ENCODE peak calls at places on chromosomes 2 and 18, in nine cellular contexts. F, H, J, O, K, B, T, Z and X are unnamed samples.

GRCh38 chr2:188383158-188383557 is 91.5 kb downstream of the GULP1 start:
- DNase-seq in F (no peak), H (peak; percentile 25), J (no peak), O (no peak), K (no peak), B (peak; percentile 27), T (no peak), Z (no peak), X (no peak)

GRCh38 chr2:224410946-224411561 is 9.1 kb upstream of the FAM124B start:
- DNase-seq in F (no peak), H (peak; percentile 50), J (no peak), O (no peak), K (no peak), B (peak; percentile 62), T (no peak), Z (no peak), X (no peak)

GRCh38 chr2:151842830-151843668 is 14.8 kb upstream of the ARL5A start:
- DNase-seq in F (no peak), H (no peak), J (no peak), O (no peak), K (no peak), B (no peak), T (no peak), Z (no peak), X (no peak)

GRCh38 chr2:8296340-8296739 is 385.5 kb upstream of the ID2 start:
- DNase-seq in F (no peak), H (no peak), J (no peak), O (no peak), K (no peak), B (no peak), T (no peak), Z (no peak), X (no peak)

GRCh38 chr2:202378001-202378400 is 1.9 kb downstream of the BMPR2 start:
- DNase-seq in F (no peak), H (peak; percentile 28), J (no peak), O (no peak), K (no peak), B (peak; percentile 17), T (no peak), Z (no peak), X (no peak)

GRCh38 chr2:215635788-215636139 is 199.9 kb upstream of the FN1 start:
- DNase-seq in F (no peak), H (peak; percentile 65), J (no peak), O (no peak), K (no peak), B (peak; percentile 83), T (no peak), Z (no peak), X (no peak)

GRCh38 chr2:1759611-1759930 is 15.3 kb upstream of the PXDN start:
- DNase-seq in F (no peak), H (no peak), J (no peak), O (no peak), K (peak; percentile 62), B (no peak), T (no peak), Z (no peak), X (no peak)

GRCh38 chr2:39059366-39059952 is 61.4 kb downstream of the SOS1 start:
- DNase-seq in F (no peak), H (peak; percentile 76), J (peak; percentile 14), O (no peak), K (no peak), B (peak; percentile 65), T (no peak), Z (no peak), X (peak; percentile 41)

GRCh38 chr2:177029501-177029900 is 183.1 kb upstream of the HNRNPA3 start:
- DNase-seq in F (no peak), H (no peak), J (no peak), O (no peak), K (no peak), B (no peak), T (no peak), Z (peak; percentile 27), X (no peak)

GRCh38 chr2:157898591-157898996 is 22.5 kb upstream of the ACVR1 start:
- DNase-seq in F (no peak), H (peak; percentile 88), J (no peak), O (peak; percentile 52), K (no peak), B (peak; percentile 95), T (no peak), Z (no peak), X (no peak)

GRCh38 chr2:107133412-107133811 is 247.4 kb upstream of the ST6GAL2 start:
- DNase-seq in F (no peak), H (no peak), J (no peak), O (no peak), K (no peak), B (no peak), T (no peak), Z (no peak), X (no peak)

GRCh38 chr2:220101902-220102301 is 474.5 kb downstream of the SLC4A3 start:
- DNase-seq in F (no peak), H (no peak), J (no peak), O (no peak), K (no peak), B (no peak), T (no peak), Z (no peak), X (no peak)

GRCh38 chr18:63025251-63025710 is 294.3 kb downstream of the BCL2 start:
- DNase-seq in F (no peak), H (no peak), J (no peak), O (no peak), K (no peak), B (peak; percentile 10), T (peak; percentile 19), Z (peak; percentile 39), X (peak; percentile 7)

GRCh38 chr2:39313575-39313974 is 69.8 kb upstream of the CDKL4 start:
- DNase-seq in F (no peak), H (peak; percentile 52), J (no peak), O (no peak), K (no peak), B (peak; percentile 54), T (no peak), Z (no peak), X (no peak)

GRCh38 chr2:20994130-20994529 is 49.7 kb downstream of the APOB start:
- DNase-seq in F (no peak), H (no peak), J (no peak), O (no peak), K (no peak), B (no peak), T (no peak), Z (no peak), X (no peak)

GRCh38 chr18:12038082-12038660 is 55.5 kb upstream of the ANKRD62 start:
- DNase-seq in F (no peak), H (no peak), J (no peak), O (no peak), K (peak; percentile 79), B (peak; percentile 43), T (no peak), Z (peak; percentile 38), X (no peak)

GRCh38 chr2:209468796-209469325 is 45.0 kb downstream of the MAP2 start:
- DNase-seq in F (no peak), H (no peak), J (no peak), O (no peak), K (no peak), B (no peak), T (no peak), Z (no peak), X (no peak)

GRCh38 chr2:157538073-157538472 is 90.6 kb downstream of the ACVR1C start:
- DNase-seq in F (no peak), H (no peak), J (no peak), O (no peak), K (no peak), B (no peak), T (no peak), Z (no peak), X (no peak)

GRCh38 chr18:5488844-5489243 is 55.0 kb downstream of the EPB41L3 start:
- DNase-seq in F (no peak), H (peak; percentile 6), J (no peak), O (no peak), K (no peak), B (peak; percentile 48), T (no peak), Z (no peak), X (no peak)

GRCh38 chr2:1864301-1864980 is 120.1 kb upstream of the PXDN start:
- DNase-seq in F (no peak), H (no peak), J (no peak), O (no peak), K (no peak), B (no peak), T (no peak), Z (no peak), X (no peak)

DNA sequence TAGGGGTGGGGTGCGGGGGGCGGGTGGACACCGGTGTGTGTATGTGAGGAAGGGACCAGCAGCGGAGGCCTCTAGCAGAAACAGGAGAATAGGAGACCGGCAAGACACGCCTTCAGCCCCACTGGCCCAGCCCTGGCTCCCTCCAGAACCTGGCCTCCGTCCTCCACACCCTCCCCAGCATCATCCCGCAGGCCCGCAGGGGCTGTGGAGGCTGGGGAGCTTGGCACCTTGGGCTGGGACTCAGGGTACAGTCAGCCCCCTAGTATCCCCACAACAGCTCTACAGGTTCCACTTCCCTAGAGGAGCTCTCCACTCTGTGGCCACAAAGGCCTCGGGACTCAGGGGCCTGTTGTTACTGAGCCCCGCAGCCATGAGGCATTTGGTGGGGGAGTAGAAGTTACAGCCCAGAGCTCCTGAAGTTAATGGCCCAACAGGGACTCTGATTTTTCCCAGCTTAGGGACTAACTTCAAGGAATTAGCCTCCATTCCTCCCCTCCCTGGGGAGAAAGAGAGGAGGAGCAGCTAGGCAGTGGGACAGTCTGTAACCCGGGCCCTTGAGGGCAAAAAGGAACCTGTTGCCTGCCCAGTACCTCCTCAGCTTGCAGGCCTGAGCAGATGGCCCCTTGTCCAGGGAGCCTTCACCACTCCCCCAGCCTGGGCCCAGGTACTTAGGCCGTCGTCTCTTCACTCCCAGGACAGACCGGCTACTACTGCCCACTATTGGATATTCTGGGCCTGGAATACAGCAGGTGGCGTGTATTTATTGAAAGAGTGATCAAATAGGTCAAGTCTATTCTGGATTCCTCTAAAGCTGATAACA is 20.0 kb downstream of the SH2D6 start:
- DNase-seq in F (peak; percentile 77), H (no peak), J (peak; percentile 31), O (no peak), K (peak; percentile 74), B (no peak), T (no peak), Z (no peak), X (no peak)
- H3K4me3 ChIP-seq in F (peak overlapping the region; percentile 56), H (no peak overlapping the region), J (peak overlapping the region; percentile 60), O (peak overlapping the region; percentile 60), K (peak overlapping the region; percentile 25), B (peak overlapping the region; percentile 27), T (no peak overlapping the region), Z (peak overlapping the region; percentile 37), X (no peak overlapping the region)

GRCh38 chr2:64745562-64745961 is 91.8 kb upstream of the SERTAD2 start:
- DNase-seq in F (no peak), H (no peak), J (no peak), O (no peak), K (no peak), B (no peak), T (no peak), Z (no peak), X (no peak)
- H3K4me3 ChIP-seq in F (no peak overlapping the region), H (no peak overlapping the region), J (no peak overlapping the region), O (no peak overlapping the region), K (no peak overlapping the region), B (no peak overlapping the region), T (no peak overlapping the region), Z (no peak overlapping the region), X (no peak overlapping the region)

GRCh38 chr2:26561918-26562810 is 79.0 kb downstream of the CIB4 start:
- DNase-seq in F (peak; percentile 66), H (no peak), J (peak; percentile 20), O (peak; percentile 18), K (peak; percentile 89), B (peak; percentile 5), T (peak; percentile 46), Z (peak; percentile 60), X (peak; percentile 11)
- H3K4me3 ChIP-seq in F (peak overlapping the region; percentile 30), H (peak overlapping the region; percentile 13), J (no peak overlapping the region), O (peak overlapping the region; percentile 13), K (peak overlapping the region; percentile 48), B (no peak overlapping the region), T (peak overlapping the region; percentile 14), Z (peak overlapping the region; percentile 39), X (peak overlapping the region; percentile 34)

GRCh38 chr2:102358496-102358895 is 2.9 kb downstream of the IL18R1 start:
- DNase-seq in F (no peak), H (no peak), J (no peak), O (no peak), K (no peak), B (no peak), T (no peak), Z (no peak), X (no peak)
- H3K4me3 ChIP-seq in F (no peak overlapping the region), H (no peak overlapping the region), J (peak overlapping the region; percentile 85), O (no peak overlapping the region), K (no peak overlapping the region), B (no peak overlapping the region), T (no peak overlapping the region), Z (no peak overlapping the region), X (no peak overlapping the region)